ENCODE peak calls at places on chromosomes 5 and 9, in seven cellular contexts. J is neural progenitor cell, D is uterus, P is AG09309, Q is brain microvascular endothelial cell, W is AG10803, S is kidney epithelial cell. E is an unnamed sample.

GRCh38 chr9:8384126-8384525 is 584.5 kb upstream of the DMAC1 start:
- DNase-seq in P (peak), W (peak), Q (no peak), J (no peak), D (no peak), S (no peak), E (no peak)

GRCh38 chr5:149732500-149733128 is 2.5 kb downstream of the PPARGC1B start:
- DNase-seq in Q (peak), P (no peak), S (no peak), W (no peak), D (peak), J (peak), E (no peak)

GRCh38 chr5:8500426-8500825 is 631.5 kb downstream of the MTRR start:
- DNase-seq in P (no peak), Q (peak), W (peak), S (no peak), D (no peak), J (no peak), E (no peak)

GRCh38 chr5:114362197-114362976 is 517 bp downstream of the KCNN2 start:
- DNase-seq in S (no peak), J (peak), Q (no peak), P (no peak), D (no peak), W (no peak), E (no peak)

GRCh38 chr5:181173027-181173419 is 25.6 kb downstream of the OR2V2 start:
- DNase-seq in Q (no peak), S (no peak), J (no peak), W (no peak), D (no peak), P (no peak), E (no peak)

GRCh38 chr5:167813381-167813780 is 478.1 kb upstream of the WWC1 start:
- DNase-seq in P (no peak), W (peak), D (no peak), J (no peak), Q (no peak), S (no peak), E (no peak)

GRCh38 chr5:135934939-135935338 is 19.8 kb downstream of the LECT2 start:
- DNase-seq in W (peak), P (peak), S (no peak), J (no peak), Q (peak), D (no peak), E (peak)

GRCh38 chr5:39209924-39210323 is 9.4 kb downstream of the FYB1 start:
- DNase-seq in J (no peak), P (no peak), W (no peak), D (no peak), S (no peak), Q (no peak), E (no peak)

GRCh38 chr5:92364986-92365550 is 982.0 kb upstream of the ARRDC3 start:
- DNase-seq in W (peak), Q (no peak), D (no peak), J (no peak), P (peak), S (no peak), E (peak)

GRCh38 chr9:95502248-95502647 is 14.5 kb downstream of the PTCH1 start:
- DNase-seq in S (no peak), W (no peak), P (no peak), D (no peak), Q (no peak), J (no peak), E (no peak)

GRCh38 chr9:30673132-30673531 is 1711.3 kb upstream of the ACO1 start:
- DNase-seq in J (no peak), P (no peak), Q (no peak), S (peak), W (no peak), D (no peak), E (no peak)

GRCh38 chr5:76612942-76613341 is 10.3 kb downstream of the F2RL2 start:
- DNase-seq in P (no peak), W (no peak), J (no peak), S (no peak), Q (no peak), D (no peak), E (no peak)

GRCh38 chr5:105015098-105015497 is 1452.5 kb upstream of the NUDT12 start:
- DNase-seq in W (no peak), P (no peak), D (no peak), Q (no peak), J (no peak), S (no peak), E (no peak)

GRCh38 chr9:37963936-37964739 is 60.2 kb upstream of the SLC25A51 start:
- DNase-seq in S (no peak), J (no peak), W (peak), Q (peak), P (peak), D (no peak), E (peak)

GRCh38 chr5:910769-911160 is 18.1 kb downstream of the TRIP13 start:
- DNase-seq in Q (no peak), S (no peak), D (no peak), P (no peak), W (no peak), J (no peak), E (no peak)

GRCh38 chr5:107887587-107887986 is 216.8 kb upstream of the EFNA5 start:
- DNase-seq in Q (no peak), J (no peak), P (no peak), D (no peak), S (no peak), W (no peak), E (no peak)

GRCh38 chr5:60102961-60103683 is 209.6 kb upstream of the PDE4D start:
- DNase-seq in D (no peak), S (no peak), W (peak), P (peak), Q (peak), J (no peak), E (peak)

GRCh38 chr5:148469446-148470062 is 85.8 kb downstream of the FBXO38 start:
- DNase-seq in S (no peak), D (no peak), W (peak), J (no peak), P (peak), Q (peak), E (peak)

GRCh38 chr5:134005415-134006118 is 792 bp upstream of the VDAC1 start:
- DNase-seq in J (peak), S (no peak), P (no peak), D (peak), Q (no peak), W (peak), E (no peak)

GRCh38 chr9:110455860-110456259 is 118.2 kb upstream of the TXNDC8 start:
- DNase-seq in P (no peak), S (no peak), Q (no peak), J (no peak), W (no peak), D (no peak), E (no peak)

GRCh38 chr5:120207139-120207538 is 257.0 kb upstream of the PRR16 start:
- DNase-seq in S (no peak), W (peak), J (no peak), P (peak), Q (no peak), D (no peak), E (no peak)

GRCh38 chr9:97076238-97076637 is 37.3 kb upstream of the CTSV start:
- DNase-seq in S (no peak), Q (no peak), J (no peak), W (no peak), D (no peak), P (no peak), E (no peak)

GRCh38 chr9:27338527-27338903 is 41.6 kb upstream of the EQTN start:
- DNase-seq in S (no peak), D (no peak), Q (no peak), P (no peak), W (no peak), J (no peak), E (no peak)

GRCh38 chr5:45383985-45384384 is 312.2 kb downstream of the HCN1 start:
- DNase-seq in W (no peak), Q (no peak), J (no peak), D (no peak), S (no peak), P (no peak), E (no peak)

GRCh38 chr9:92234503-92234902 is 59.0 kb downstream of the IARS1 start:
- DNase-seq in P (no peak), J (no peak), D (no peak), W (no peak), Q (no peak), S (no peak), E (no peak)

GRCh38 chr5:102762095-102762534 is 7.0 kb downstream of the PAM start:
- DNase-seq in D (no peak), P (no peak), J (no peak), W (peak), S (no peak), Q (no peak), E (no peak)

GRCh38 chr5:90585337-90585986 is 26.9 kb downstream of the ADGRV1 start:
- DNase-seq in J (no peak), D (no peak), W (no peak), S (no peak), Q (no peak), P (no peak), E (no peak)

GRCh38 chr9:3740690-3741419 is 215.1 kb upstream of the RFX3 start:
- DNase-seq in W (peak), S (peak), D (no peak), Q (no peak), P (no peak), J (no peak), E (no peak)

GRCh38 chr5:53478411-53479044 is 1.9 kb upstream of the FST start:
- DNase-seq in S (no peak), Q (peak), J (peak), D (peak), P (no peak), W (peak), E (no peak)

GRCh38 chr5:143543358-143544255 is 140.1 kb upstream of the NR3C1 start:
- DNase-seq in Q (peak), W (peak), P (no peak), D (no peak), S (no peak), J (no peak), E (no peak)

GRCh38 chr5:31502506-31502905 is 29.4 kb downstream of the DROSHA start:
- DNase-seq in Q (no peak), S (no peak), J (no peak), W (peak), P (no peak), D (no peak), E (no peak)

GRCh38 chr5:119367502-119368237 is 11.9 kb downstream of the TNFAIP8 start:
- DNase-seq in S (no peak), D (no peak), J (no peak), P (no peak), W (no peak), Q (no peak), E (no peak)

DNA sequence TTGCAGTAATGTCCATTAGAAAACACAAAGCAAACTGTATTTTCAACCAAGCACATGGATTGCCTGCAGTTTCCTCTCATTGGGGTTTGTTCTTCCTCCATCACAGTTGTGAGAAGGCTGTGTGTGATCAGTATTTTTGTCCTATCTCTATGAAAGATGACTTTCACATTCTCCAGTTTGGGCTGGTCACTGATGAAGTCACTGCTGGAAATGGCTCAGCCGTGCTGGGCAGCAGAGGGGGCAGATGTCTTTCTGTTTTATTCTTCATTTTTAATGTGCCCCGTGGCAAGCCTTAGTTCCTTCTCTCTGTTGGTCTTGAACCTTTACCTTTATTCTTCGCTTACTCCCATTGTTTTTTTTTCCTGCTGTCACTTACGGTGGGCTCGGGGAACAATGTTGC is 289.0 kb upstream of the MPDZ start:
- DNase-seq in P (no peak), J (no peak), Q (no peak), W (no peak), D (no peak), S (no peak), E (no peak)
- H3K4me3 ChIP-seq in P (no peak), J (peak), Q (peak), W (peak), D (no peak), S (peak), E (peak)

GRCh38 chr9:459491-460444 is 245.1 kb downstream of the DOCK8 start:
- DNase-seq in Q (no peak), D (no peak), W (no peak), P (no peak), S (no peak), J (no peak), E (no peak)
- TF ChIP-seq CTCF in Q (no peak), D (no peak), W (no peak), P (no peak), S (no peak), J (no peak), E (no peak)

GRCh38 chr5:138583984-138584637 is 8.9 kb upstream of the HSPA9 start:
- DNase-seq in J (no peak), P (no peak), W (no peak), Q (no peak), D (no peak), S (no peak), E (no peak)

GRCh38 chr5:138579517-138579863 is 4.3 kb upstream of the HSPA9 start:
- DNase-seq in S (no peak), P (no peak), D (no peak), Q (no peak), W (no peak), J (no peak), E (no peak)

GRCh38 chr5:138582959-138583358 is 7.8 kb upstream of the HSPA9 start:
- DNase-seq in P (no peak), J (no peak), Q (no peak), S (no peak), D (no peak), W (no peak), E (no peak)

GRCh38 chr5:138580001-138580400 is 4.8 kb upstream of the HSPA9 start:
- DNase-seq in D (no peak), W (no peak), J (no peak), Q (no peak), S (no peak), P (no peak), E (no peak)

GRCh38 chr5:138580777-138581176 is 5.6 kb upstream of the HSPA9 start:
- DNase-seq in P (no peak), S (no peak), W (no peak), Q (no peak), D (no peak), J (no peak), E (no peak)
- H3K4me3 ChIP-seq in P (no peak), S (no peak), W (no peak), Q (no peak), D (no peak), J (no peak), E (no peak)

GRCh38 chr9:71442937-71443336 is 321.5 kb upstream of the TRPM3 start:
- DNase-seq in P (no peak), Q (no peak), W (no peak), J (no peak), S (no peak), D (no peak), E (no peak)

GRCh38 chr9:71446081-71446480 is 322.2 kb downstream of the CEMIP2 start:
- DNase-seq in S (no peak), J (no peak), D (no peak), W (no peak), Q (no peak), P (no peak), E (no peak)

GRCh38 chr9:71446499-71447411 is 321.6 kb downstream of the CEMIP2 start:
- DNase-seq in P (peak), W (peak), J (peak), S (peak), Q (peak), D (no peak), E (peak)
- TF ChIP-seq CTCF in P (no peak), W (no peak), J (peak), S (peak), Q (peak), D (no peak), E (no peak)

GRCh38 chr5:147431586-147431985 is 78.3 kb downstream of the DPYSL3 start:
- DNase-seq in P (no peak), Q (no peak), J (no peak), W (no peak), S (no peak), D (no peak), E (no peak)
- H3K4me3 ChIP-seq in P (no peak), Q (no peak), J (no peak), W (no peak), S (no peak), D (no peak), E (no peak)